ENCODE peak calls at places on chromosomes 16 and 17, in ten cellular contexts. G is cardiac fibroblast, C is fibroblast of mammary gland, Q is esophagus squamous epithelium, P is GM12864, M is OCI-LY7, J is astrocyte of the spinal cord, T is epithelial cell of esophagus, X is prostate gland, U is sigmoid colon. O is an unnamed sample.

GRCh38 chr16:67339453-67339852 is 12.8 kb downstream of the LRRC36 start:
- DNase-seq in G (peak; percentile 56), C (peak; percentile 60), Q (no peak), P (no peak), M (peak; percentile 16), J (peak; percentile 49), T (peak; percentile 28), X (no peak), U (no peak), O (peak; percentile 28)

GRCh38 chr17:44820631-44821196 is 9.4 kb downstream of the GJC1 start:
- DNase-seq in G (peak; percentile 72), C (peak; percentile 91), Q (no peak), P (no peak), M (no peak), J (peak; percentile 90), T (peak; percentile 90), X (no peak), U (peak; percentile 59), O (peak; percentile 87)

GRCh38 chr17:19354748-19355147 is 7.8 kb downstream of the B9D1 start:
- DNase-seq in G (no peak), C (no peak), Q (no peak), P (no peak), M (no peak), J (no peak), T (no peak), X (no peak), U (no peak), O (no peak)

GRCh38 chr17:45155483-45155882 is 6.2 kb upstream of the HEXIM2 start:
- DNase-seq in G (no peak), C (no peak), Q (no peak), P (no peak), M (no peak), J (no peak), T (peak; percentile 36), X (no peak), U (no peak), O (no peak)

GRCh38 chr17:5758651-5759050 is 174.3 kb upstream of the NLRP1 start:
- DNase-seq in G (peak; percentile 39), C (peak; percentile 32), Q (no peak), P (peak; percentile 60), M (peak; percentile 66), J (peak; percentile 18), T (peak; percentile 46), X (no peak), U (no peak), O (peak; percentile 53)

GRCh38 chr17:48351916-48352332 is 78.1 kb downstream of the SKAP1 start:
- DNase-seq in G (peak; percentile 62), C (peak; percentile 66), Q (no peak), P (peak; percentile 1), M (peak; percentile 64), J (peak; percentile 71), T (peak; percentile 17), X (no peak), U (no peak), O (peak; percentile 28)

GRCh38 chr17:81239714-81240555 is 817 bp downstream of the NDUFAF8 start:
- DNase-seq in G (no peak), C (no peak), Q (no peak), P (no peak), M (peak; percentile 76), J (no peak), T (peak; percentile 73), X (no peak), U (no peak), O (peak; percentile 57)

GRCh38 chr16:83402160-83402794 is 405.5 kb upstream of the HSBP1 start:
- DNase-seq in G (no peak), C (peak; percentile 44), Q (no peak), P (no peak), M (no peak), J (no peak), T (peak; percentile 49), X (no peak), U (no peak), O (peak; percentile 40)

GRCh38 chr16:54140057-54140787 is 146.4 kb downstream of the IRX3 start:
- DNase-seq in G (peak; percentile 15), C (no peak), Q (no peak), P (no peak), M (no peak), J (no peak), T (no peak), X (no peak), U (no peak), O (no peak)

GRCh38 chr17:6713130-6713917 is at the start of gene SLC13A5:
- DNase-seq in G (peak; percentile 16), C (peak; percentile 18), Q (no peak), P (no peak), M (no peak), J (no peak), T (peak; percentile 35), X (no peak), U (no peak), O (peak; percentile 4)

GRCh38 chr16:65523258-65523950 is 401.5 kb upstream of the CDH11 start:
- DNase-seq in G (no peak), C (no peak), Q (no peak), P (no peak), M (no peak), J (no peak), T (no peak), X (no peak), U (no peak), O (no peak)

GRCh38 chr16:65524997-65525396 is 403.1 kb upstream of the CDH11 start:
- DNase-seq in G (peak; percentile 79), C (peak; percentile 56), Q (no peak), P (no peak), M (no peak), J (peak; percentile 91), T (no peak), X (no peak), U (no peak), O (peak; percentile 50)

GRCh38 chr16:65524231-65524630 is 402.4 kb upstream of the CDH11 start:
- DNase-seq in G (no peak), C (no peak), Q (no peak), P (no peak), M (no peak), J (no peak), T (no peak), X (no peak), U (no peak), O (no peak)

GRCh38 chr16:65522412-65522811 is 400.5 kb upstream of the CDH11 start:
- DNase-seq in G (no peak), C (no peak), Q (no peak), P (no peak), M (no peak), J (no peak), T (no peak), X (no peak), U (no peak), O (no peak)

DNA sequence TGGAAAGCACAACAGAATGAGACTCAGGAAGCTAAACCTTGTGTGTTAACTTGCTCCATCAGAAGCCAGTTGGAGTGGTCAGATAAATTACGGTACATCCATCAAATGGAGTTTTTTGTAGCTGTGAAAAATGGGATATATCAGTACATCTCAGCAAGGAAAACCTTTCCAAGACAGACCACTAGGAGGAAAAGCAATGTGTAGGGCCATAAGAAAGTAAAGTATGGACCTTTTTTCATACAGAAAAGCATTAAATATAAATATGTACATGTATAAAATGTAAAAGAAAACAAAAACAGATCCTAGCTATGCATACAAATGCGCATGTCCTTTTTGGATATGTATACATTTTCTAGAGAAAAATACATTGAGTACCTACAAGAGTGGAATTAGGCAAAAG is 403.9 kb upstream of the CDH11 start:
- DNase-seq in G (no peak), C (no peak), Q (no peak), P (no peak), M (no peak), J (no peak), T (no peak), X (no peak), U (no peak), O (no peak)
- TF ChIP-seq CTCF in G (no peak), C (no peak), Q (no peak), P (no peak), M (no peak), J (peak; percentile 9), T (no peak), X (no peak), U (no peak), O (no peak)

GRCh38 chr17:357634-358033 is 5.0 kb upstream of the RPH3AL start:
- DNase-seq in G (no peak), C (no peak), Q (no peak), P (no peak), M (no peak), J (no peak), T (no peak), X (no peak), U (no peak), O (no peak)

GRCh38 chr17:356671-357434 is 4.2 kb upstream of the RPH3AL start:
- DNase-seq in G (no peak), C (no peak), Q (no peak), P (no peak), M (no peak), J (no peak), T (no peak), X (no peak), U (no peak), O (no peak)

GRCh38 chr17:360141-360705 is 7.6 kb upstream of the RPH3AL start:
- DNase-seq in G (no peak), C (no peak), Q (no peak), P (no peak), M (no peak), J (no peak), T (no peak), X (no peak), U (no peak), O (no peak)

GRCh38 chr17:354651-355556 is 2.3 kb upstream of the RPH3AL start:
- DNase-seq in G (no peak), C (no peak), Q (no peak), P (no peak), M (no peak), J (no peak), T (no peak), X (no peak), U (no peak), O (peak; percentile 21)

GRCh38 chr17:358491-359133 is 6.0 kb upstream of the RPH3AL start:
- DNase-seq in G (no peak), C (no peak), Q (no peak), P (no peak), M (no peak), J (no peak), T (no peak), X (no peak), U (no peak), O (no peak)
- H3K4me3 ChIP-seq in G (no peak overlapping the region), C (no peak overlapping the region), Q (no peak overlapping the region), P (no peak overlapping the region), M (no peak overlapping the region), J (no peak overlapping the region), T (no peak overlapping the region), X (no peak overlapping the region), U (no peak overlapping the region), O (no peak overlapping the region)

DNA sequence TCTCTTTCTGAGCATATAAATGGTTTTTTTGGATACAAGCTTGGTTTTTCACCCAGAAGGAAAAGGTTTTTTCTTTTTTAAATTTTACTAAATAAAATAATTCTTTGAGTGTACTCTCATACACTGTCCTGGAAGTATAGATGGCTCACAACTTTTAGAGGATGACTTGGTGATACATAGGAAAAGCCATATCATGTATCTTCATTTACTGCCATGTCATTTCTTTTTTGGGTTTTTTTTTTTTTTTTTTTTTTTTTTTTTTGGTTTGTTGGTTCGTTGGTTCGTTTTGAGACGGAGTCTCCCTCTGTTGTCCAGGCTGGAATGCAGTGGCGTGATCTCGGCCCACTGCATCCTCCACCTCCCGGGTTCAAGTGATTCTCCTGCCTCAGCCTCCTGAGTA is 11.8 kb downstream of the OGFOD1 start:
- DNase-seq in G (no peak), C (no peak), Q (no peak), P (no peak), M (no peak), J (no peak), T (no peak), X (no peak), U (no peak), O (no peak)
- TF ChIP-seq CTCF in G (no peak), C (no peak), Q (no peak), P (no peak), M (no peak), J (no peak), T (no peak), X (no peak), U (no peak), O (no peak)

GRCh38 chr17:61862105-61862574 is 1.2 kb downstream of the BRIP1 start:
- DNase-seq in G (no peak), C (peak; percentile 6), Q (no peak), P (no peak), M (peak; percentile 6), J (peak; percentile 51), T (peak; percentile 52), X (no peak), U (no peak), O (peak; percentile 74)
- H3K4me3 ChIP-seq in G (peak overlapping the region; percentile 87), C (peak overlapping the region; percentile 83), Q (peak overlapping the region; percentile 65), P (peak overlapping the region; percentile 62), M (peak overlapping the region; percentile 87), J (peak overlapping the region; percentile 81), T (peak overlapping the region; percentile 79), X (no peak overlapping the region), U (no peak overlapping the region), O (no peak overlapping the region)

O was measured in bronchial epithelial cell.